ENCODE peak calls at places on chromosomes 5 and 9, in eight cellular contexts. B, L, E, V, Y, S, D and M are unnamed samples.

GRCh38 chr5:2879701-2880100 is 128.2 kb upstream of the IRX2 start:
- DNase-seq in E (no peak), V (no peak), L (no peak), B (no peak), Y (no peak), S (no peak), D (no peak), M (no peak)

GRCh38 chr5:126503602-126504104 is 80.4 kb downstream of the GRAMD2B start:
- DNase-seq in D (peak; percentile 85), S (no peak), L (no peak), E (no peak), V (no peak), B (peak; percentile 50), Y (no peak), M (no peak)

GRCh38 chr9:3909966-3910650 is 384.3 kb upstream of the RFX3 start:
- DNase-seq in S (no peak), V (no peak), Y (no peak), E (no peak), B (no peak), L (no peak), D (no peak), M (no peak)

GRCh38 chr5:24538345-24538744 is 106.4 kb downstream of the CDH10 start:
- DNase-seq in L (no peak), V (no peak), S (no peak), D (no peak), Y (no peak), B (no peak), E (no peak), M (no peak)

GRCh38 chr9:89714316-89714715 is 109.5 kb downstream of the GADD45G start:
- DNase-seq in E (peak; percentile 13), S (no peak), B (no peak), Y (no peak), D (no peak), V (no peak), L (no peak), M (no peak)

GRCh38 chr5:66554211-66554610 is 42.0 kb upstream of the MAST4 start:
- DNase-seq in S (peak; percentile 21), E (peak; percentile 44), V (no peak), B (peak; percentile 93), Y (peak; percentile 88), L (no peak), D (peak; percentile 60), M (no peak)

GRCh38 chr5:140131967-140132409 is 6.3 kb downstream of the IGIP start:
- DNase-seq in E (peak; percentile 95), L (no peak), D (peak; percentile 83), B (peak; percentile 97), S (peak; percentile 62), Y (no peak), V (no peak), M (no peak)

GRCh38 chr5:88203977-88204735 is 64.5 kb downstream of the TMEM161B start:
- DNase-seq in D (no peak), E (no peak), V (no peak), Y (no peak), S (no peak), L (no peak), B (peak; percentile 88), M (peak; percentile 74)

GRCh38 chr5:178249191-178249989 is 16.8 kb upstream of the PHYKPL start:
- DNase-seq in L (no peak), Y (no peak), V (no peak), D (peak; percentile 70), B (peak; percentile 46), E (peak; percentile 96), S (no peak), M (peak; percentile 35)

GRCh38 chr5:40227366-40227765 is 452.3 kb upstream of the PTGER4 start:
- DNase-seq in L (no peak), B (peak; percentile 74), S (no peak), Y (no peak), E (no peak), D (no peak), V (no peak), M (no peak)

GRCh38 chr5:75681125-75681830 is 36.0 kb downstream of the POC5 start:
- DNase-seq in L (no peak), S (peak; percentile 25), E (no peak), D (peak; percentile 66), Y (peak; percentile 66), B (peak; percentile 43), V (no peak), M (peak; percentile 20)

GRCh38 chr5:175670358-175670757 is 12.5 kb downstream of the HRH2 start:
- DNase-seq in L (no peak), E (no peak), D (no peak), S (no peak), V (no peak), Y (no peak), B (no peak), M (no peak)

GRCh38 chr9:128245293-128246151 is 30.3 kb downstream of the GOLGA2 start:
- DNase-seq in D (peak; percentile 70), L (peak; percentile 90), B (peak; percentile 78), S (peak; percentile 26), E (peak; percentile 64), Y (no peak), V (no peak), M (no peak)

GRCh38 chr9:90038778-90039177 is 434.0 kb downstream of the GADD45G start:
- DNase-seq in D (no peak), V (no peak), L (no peak), Y (no peak), S (no peak), E (no peak), B (peak; percentile 4), M (no peak)

GRCh38 chr9:133477992-133478850 is 678 bp downstream of the SLC2A6 start:
- DNase-seq in S (no peak), V (no peak), D (peak; percentile 40), Y (peak; percentile 85), L (no peak), E (no peak), B (peak; percentile 8), M (peak; percentile 60)

GRCh38 chr5:120446068-120446492 is 18.0 kb upstream of the PRR16 start:
- DNase-seq in B (peak; percentile 92), D (peak; percentile 98), V (no peak), S (peak; percentile 41), L (no peak), Y (no peak), E (peak; percentile 87), M (no peak)

GRCh38 chr5:5200133-5200532 is 60.0 kb downstream of the ADAMTS16 start:
- DNase-seq in E (no peak), D (no peak), Y (no peak), V (no peak), L (no peak), B (no peak), S (no peak), M (no peak)

GRCh38 chr9:82930116-82930515 is 132.8 kb downstream of the RASEF start:
- DNase-seq in B (peak; percentile 32), E (no peak), V (no peak), D (no peak), L (no peak), S (no peak), Y (no peak), M (no peak)

GRCh38 chr5:132677191-132677590 is 3.4 kb downstream of the IL4 start:
- DNase-seq in E (peak; percentile 98), S (peak; percentile 98), V (no peak), Y (no peak), B (peak; percentile 95), D (peak; percentile 74), L (peak; percentile 86), M (no peak)

GRCh38 chr9:99433555-99433954 is 211.5 kb downstream of the SEC61B start:
- DNase-seq in D (peak; percentile 62), B (peak; percentile 86), V (no peak), E (peak; percentile 94), Y (no peak), S (peak; percentile 71), L (peak; percentile 83), M (peak; percentile 2)

GRCh38 chr9:120441446-120442279 is 138.3 kb downstream of the CDK5RAP2 start:
- DNase-seq in D (peak; percentile 86), S (no peak), B (peak; percentile 98), Y (no peak), V (no peak), L (no peak), E (peak; percentile 4), M (no peak)

GRCh38 chr9:4117835-4118610 is 181.8 kb downstream of the GLIS3 start:
- DNase-seq in E (no peak), V (peak; percentile 8), B (no peak), S (no peak), L (peak; percentile 82), D (no peak), Y (peak; percentile 65), M (peak; percentile 26)

GRCh38 chr9:99561435-99562262 is 260.0 kb upstream of the NR4A3 start:
- DNase-seq in V (no peak), D (no peak), L (no peak), B (no peak), E (no peak), S (no peak), Y (no peak), M (no peak)

GRCh38 chr5:56900858-56901578 is 8.4 kb upstream of the SETD9 start:
- DNase-seq in S (peak; percentile 45), D (peak; percentile 52), L (no peak), V (no peak), E (no peak), B (peak; percentile 19), Y (peak; percentile 65), M (peak; percentile 47)

GRCh38 chr9:37574241-37574721 is 1.9 kb downstream of the FBXO10 start:
- DNase-seq in V (no peak), E (no peak), B (peak; percentile 24), S (no peak), L (no peak), Y (no peak), D (peak; percentile 68), M (no peak)

GRCh38 chr5:41863871-41864486 is 6.2 kb downstream of the OXCT1 start:
- DNase-seq in L (no peak), B (peak; percentile 50), E (no peak), Y (no peak), S (no peak), V (no peak), D (peak; percentile 15), M (no peak)